ENCODE peak calls at places on chromosomes 2 and 18, in six cellular contexts. One of them, this sample, is unnamed. For H3K4me1, the result is how much of the 10 kb centered on the place peaks cover.

GRCh38 chr2:71607490-71607889 is 154.1 kb downstream of the DYSF start:
- DNase-seq in adrenal gland: peak
- DNase-seq in ovary: no peak
- DNase-seq in A549: no peak
- DNase-seq in K562: no peak
- DNase-seq in tibial nerve: no peak
- DNase-seq in this sample: no peak

GRCh38 chr2:164542584-164543021 is 78.7 kb downstream of the GRB14 start:
- DNase-seq in adrenal gland: no peak
- DNase-seq in ovary: no peak
- DNase-seq in K562: no peak
- DNase-seq in A549: peak
- DNase-seq in tibial nerve: no peak
- DNase-seq in this sample: no peak

GRCh38 chr2:241539616-241540374 is 18.8 kb upstream of the BOK start:
- DNase-seq in K562: no peak
- DNase-seq in A549: no peak
- DNase-seq in tibial nerve: no peak
- DNase-seq in ovary: no peak
- DNase-seq in adrenal gland: no peak
- DNase-seq in this sample: peak

GRCh38 chr18:74265546-74266098 is 26.1 kb downstream of the CYB5A start:
- DNase-seq in adrenal gland: no peak
- DNase-seq in tibial nerve: no peak
- DNase-seq in A549: no peak
- DNase-seq in K562: no peak
- DNase-seq in ovary: no peak
- DNase-seq in this sample: no peak

GRCh38 chr2:118808429-118808809 is 39.0 kb downstream of the EN1 start:
- DNase-seq in tibial nerve: no peak
- DNase-seq in A549: no peak
- DNase-seq in adrenal gland: no peak
- DNase-seq in ovary: no peak
- DNase-seq in K562: no peak
- DNase-seq in this sample: no peak

GRCh38 chr18:49247786-49248185 is 212.7 kb downstream of the DYM start:
- DNase-seq in tibial nerve: no peak
- DNase-seq in ovary: no peak
- DNase-seq in K562: no peak
- DNase-seq in adrenal gland: no peak
- DNase-seq in A549: peak
- DNase-seq in this sample: no peak

GRCh38 chr2:137947714-137948336 is 16.4 kb upstream of the HNMT start:
- DNase-seq in A549: peak
- DNase-seq in tibial nerve: peak
- DNase-seq in ovary: peak
- DNase-seq in adrenal gland: peak
- DNase-seq in K562: peak
- DNase-seq in this sample: peak

GRCh38 chr18:6652098-6652497 is 77.4 kb upstream of the ARHGAP28 start:
- DNase-seq in ovary: no peak
- DNase-seq in tibial nerve: no peak
- DNase-seq in adrenal gland: no peak
- DNase-seq in A549: no peak
- DNase-seq in K562: no peak
- DNase-seq in this sample: no peak

GRCh38 chr2:12730265-12730664 is 13.5 kb downstream of the TRIB2 start:
- DNase-seq in adrenal gland: no peak
- DNase-seq in tibial nerve: no peak
- DNase-seq in ovary: no peak
- DNase-seq in A549: no peak
- DNase-seq in K562: no peak
- DNase-seq in this sample: no peak

GRCh38 chr18:45173327-45173726 is 441.9 kb upstream of the SLC14A2 start:
- DNase-seq in tibial nerve: no peak
- DNase-seq in adrenal gland: no peak
- DNase-seq in K562: no peak
- DNase-seq in A549: no peak
- DNase-seq in ovary: no peak
- DNase-seq in this sample: no peak

GRCh38 chr18:27713037-27713726 is 463.7 kb downstream of the CDH2 start:
- DNase-seq in tibial nerve: no peak
- DNase-seq in K562: no peak
- DNase-seq in adrenal gland: no peak
- DNase-seq in A549: no peak
- DNase-seq in ovary: no peak
- DNase-seq in this sample: no peak

GRCh38 chr2:161077367-161078210 is 82.6 kb upstream of the TANK start:
- DNase-seq in A549: no peak
- DNase-seq in K562: no peak
- DNase-seq in adrenal gland: peak
- DNase-seq in ovary: no peak
- DNase-seq in tibial nerve: peak
- DNase-seq in this sample: no peak

GRCh38 chr2:25127631-25128030 is 40.7 kb downstream of the POMC start:
- DNase-seq in A549: no peak
- DNase-seq in ovary: no peak
- DNase-seq in K562: no peak
- DNase-seq in tibial nerve: no peak
- DNase-seq in adrenal gland: no peak
- DNase-seq in this sample: no peak

GRCh38 chr18:62957885-62958472 is 242.6 kb downstream of the PHLPP1 start:
- DNase-seq in A549: peak
- DNase-seq in K562: no peak
- DNase-seq in ovary: no peak
- DNase-seq in adrenal gland: no peak
- DNase-seq in tibial nerve: peak
- DNase-seq in this sample: peak

GRCh38 chr2:229795058-229795457 is 80.7 kb upstream of the DNER start:
- DNase-seq in ovary: no peak
- DNase-seq in adrenal gland: no peak
- DNase-seq in K562: no peak
- DNase-seq in A549: no peak
- DNase-seq in tibial nerve: no peak
- DNase-seq in this sample: no peak

GRCh38 chr2:36770542-36771287 is 74.2 kb downstream of the VIT start:
- DNase-seq in A549: peak
- DNase-seq in K562: peak
- DNase-seq in ovary: no peak
- DNase-seq in adrenal gland: no peak
- DNase-seq in tibial nerve: no peak
- DNase-seq in this sample: no peak

GRCh38 chr2:22027345-22028005 is 903.7 kb downstream of the TDRD15 start:
- DNase-seq in tibial nerve: no peak
- DNase-seq in ovary: no peak
- DNase-seq in A549: no peak
- DNase-seq in adrenal gland: no peak
- DNase-seq in K562: no peak
- DNase-seq in this sample: no peak

GRCh38 chr2:42651057-42651456 is 82.6 kb downstream of the MTA3 start:
- DNase-seq in adrenal gland: no peak
- DNase-seq in A549: no peak
- DNase-seq in ovary: no peak
- DNase-seq in K562: no peak
- DNase-seq in tibial nerve: no peak
- DNase-seq in this sample: no peak

GRCh38 chr18:54357082-54357659 is 487 bp downstream of the STARD6 start:
- DNase-seq in ovary: no peak
- DNase-seq in adrenal gland: no peak
- DNase-seq in K562: no peak
- DNase-seq in A549: no peak
- DNase-seq in tibial nerve: peak
- DNase-seq in this sample: no peak

GRCh38 chr18:70245941-70246537 is 40.6 kb upstream of the RTTN start:
- DNase-seq in K562: no peak
- DNase-seq in A549: no peak
- DNase-seq in adrenal gland: no peak
- DNase-seq in tibial nerve: no peak
- DNase-seq in ovary: no peak
- DNase-seq in this sample: no peak

DNA sequence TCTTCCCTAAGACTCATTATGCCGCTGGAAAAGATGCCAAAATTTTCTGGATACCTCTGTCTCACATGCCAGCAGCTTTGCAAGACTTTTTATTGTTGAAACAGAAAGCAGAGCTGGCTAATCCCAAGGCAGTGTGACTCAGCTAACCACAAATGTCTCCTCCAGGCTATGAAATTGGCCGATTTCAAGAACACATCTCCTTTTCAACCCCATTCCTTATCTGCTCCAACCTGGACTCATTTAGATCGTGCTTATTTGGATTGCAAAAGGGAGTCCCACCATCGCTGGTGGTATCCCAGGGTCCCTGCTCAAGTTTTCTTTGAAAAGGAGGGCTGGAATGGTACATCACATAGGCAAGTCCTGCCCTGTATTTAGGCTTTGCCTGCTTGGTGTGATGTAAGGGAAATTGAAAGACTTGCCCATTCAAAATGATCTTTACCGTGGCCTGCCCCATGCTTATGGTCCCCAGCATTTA is 26.3 kb downstream of the DHRS9 start:
- DNase-seq in A549: peak
- DNase-seq in ovary: no peak
- DNase-seq in adrenal gland: no peak
- DNase-seq in tibial nerve: no peak
- DNase-seq in K562: peak
- DNase-seq in this sample: no peak
- H3K4me3 ChIP-seq in A549: no peak
- H3K4me3 ChIP-seq in ovary: no peak
- H3K4me3 ChIP-seq in adrenal gland: no peak
- H3K4me3 ChIP-seq in tibial nerve: no peak
- H3K4me3 ChIP-seq in K562: no peak
- H3K4me3 ChIP-seq in this sample: no peak

GRCh38 chr2:65030481-65030880 is 25.7 kb upstream of the CEP68 start:
- DNase-seq in K562: no peak
- DNase-seq in adrenal gland: no peak
- DNase-seq in ovary: no peak
- DNase-seq in A549: no peak
- DNase-seq in tibial nerve: no peak
- DNase-seq in this sample: no peak
- H3K4me1 ChIP-seq in K562: under half
- H3K4me1 ChIP-seq in adrenal gland: under half
- H3K4me1 ChIP-seq in ovary: under half
- H3K4me1 ChIP-seq in A549: under half
- H3K4me1 ChIP-seq in tibial nerve: under half
- H3K4me1 ChIP-seq in this sample: under half

GRCh38 chr2:225558425-225558824 is 158.9 kb downstream of the NYAP2 start:
- DNase-seq in adrenal gland: no peak
- DNase-seq in K562: no peak
- DNase-seq in A549: no peak
- DNase-seq in ovary: no peak
- DNase-seq in tibial nerve: no peak
- DNase-seq in this sample: no peak
- TF ChIP-seq POLR2A in adrenal gland: no peak
- TF ChIP-seq POLR2A in K562: no peak
- TF ChIP-seq POLR2A in A549: no peak
- TF ChIP-seq POLR2A in ovary: no peak
- TF ChIP-seq POLR2A in tibial nerve: no peak
- TF ChIP-seq POLR2A in this sample: no peak

GRCh38 chr2:239936838-239937581 is 88.1 kb downstream of the NDUFA10 start:
- DNase-seq in A549: no peak
- DNase-seq in adrenal gland: peak
- DNase-seq in tibial nerve: no peak
- DNase-seq in K562: no peak
- DNase-seq in ovary: no peak
- DNase-seq in this sample: peak
- H3K4me3 ChIP-seq in A549: no peak
- H3K4me3 ChIP-seq in adrenal gland: no peak
- H3K4me3 ChIP-seq in tibial nerve: no peak
- H3K4me3 ChIP-seq in K562: no peak
- H3K4me3 ChIP-seq in ovary: no peak
- H3K4me3 ChIP-seq in this sample: no peak

This sample was measured in right lobe of liver.